ENCODE peak calls at places on chromosomes 16 and 17, in seven cellular contexts. J, C, T, U, G, Q and R are unnamed samples.
A peak's percentile ranks its signal among the peaks of the same experiment; 100 is the strongest.

GRCh38 chr16:64363039-64363438 is 758.8 kb downstream of the CDH11 start:
- DNase-seq in J (no peak), C (no peak), T (peak; percentile 50), U (no peak), G (no peak), Q (no peak), R (no peak)

GRCh38 chr17:82031885-82032627 is 578 bp downstream of the RAC3 start:
- DNase-seq in J (no peak), C (peak; percentile 57), T (no peak), U (peak; percentile 53), G (no peak), Q (peak; percentile 79), R (no peak)

GRCh38 chr16:9528680-9529079 is 437.2 kb downstream of the HAPSTR1 start:
- DNase-seq in J (no peak), C (no peak), T (no peak), U (no peak), G (no peak), Q (no peak), R (no peak)

GRCh38 chr16:10385725-10386516 is at the start of gene ATF7IP2:
- DNase-seq in J (peak; percentile 95), C (peak; percentile 90), T (peak; percentile 77), U (peak; percentile 98), G (peak; percentile 98), Q (no peak), R (peak; percentile 98)

GRCh38 chr16:48091077-48091476 is 64.7 kb downstream of the ABCC12 start:
- DNase-seq in J (no peak), C (no peak), T (no peak), U (no peak), G (no peak), Q (no peak), R (no peak)

GRCh38 chr17:5446786-5447185 is 7.8 kb upstream of the C1QBP start:
- DNase-seq in J (no peak), C (no peak), T (no peak), U (no peak), G (no peak), Q (no peak), R (no peak)

GRCh38 chr16:63596716-63597115 is 1525.1 kb downstream of the CDH11 start:
- DNase-seq in J (no peak), C (no peak), T (no peak), U (no peak), G (no peak), Q (no peak), R (no peak)

GRCh38 chr17:55664287-55664686 is 58.4 kb downstream of the TMEM100 start:
- DNase-seq in J (no peak), C (no peak), T (no peak), U (no peak), G (no peak), Q (no peak), R (no peak)

GRCh38 chr17:79836952-79837887 is 2.0 kb downstream of the CBX4 start:
- DNase-seq in J (peak; percentile 69), C (peak; percentile 93), T (peak; percentile 74), U (peak; percentile 75), G (peak; percentile 88), Q (peak; percentile 89), R (peak; percentile 97)

GRCh38 chr16:1443980-1444729 is at the start of gene CCDC154:
- DNase-seq in J (no peak), C (no peak), T (no peak), U (no peak), G (no peak), Q (no peak), R (no peak)

GRCh38 chr17:73718362-73718761 is 74.1 kb upstream of the SDK2 start:
- DNase-seq in J (no peak), C (no peak), T (no peak), U (peak; percentile 25), G (no peak), Q (no peak), R (no peak)

GRCh38 chr16:19522369-19523159 is 666 bp upstream of the GDE1 start:
- DNase-seq in J (no peak), C (peak; percentile 16), T (no peak), U (no peak), G (no peak), Q (no peak), R (no peak)

GRCh38 chr17:14205380-14205779 is 31.3 kb downstream of the CDRT15 start:
- DNase-seq in J (no peak), C (no peak), T (no peak), U (no peak), G (no peak), Q (no peak), R (no peak)

GRCh38 chr17:81608605-81609004 is 28.3 kb downstream of the NPLOC4 start:
- DNase-seq in J (peak; percentile 51), C (no peak), T (no peak), U (no peak), G (no peak), Q (no peak), R (no peak)

GRCh38 chr16:9048302-9048700 is 43.1 kb upstream of the HAPSTR1 start:
- DNase-seq in J (peak; percentile 60), C (peak; percentile 7), T (peak; percentile 34), U (no peak), G (no peak), Q (no peak), R (no peak)

GRCh38 chr16:80356365-80356764 is 184.4 kb upstream of the DYNLRB2 start:
- DNase-seq in J (no peak), C (no peak), T (no peak), U (no peak), G (no peak), Q (no peak), R (no peak)

GRCh38 chr17:62562656-62563055 is 64.8 kb upstream of the MRC2 start:
- DNase-seq in J (peak; percentile 64), C (peak; percentile 90), T (peak; percentile 68), U (no peak), G (peak; percentile 76), Q (no peak), R (no peak)

GRCh38 chr16:3945751-3946603 is 65.5 kb upstream of the CREBBP start:
- DNase-seq in J (peak; percentile 98), C (peak; percentile 91), T (peak; percentile 99), U (peak; percentile 37), G (peak; percentile 20), Q (peak; percentile 86), R (peak; percentile 98)

GRCh38 chr17:75242461-75243042 is 18.9 kb downstream of the GGA3 start:
- DNase-seq in J (no peak), C (no peak), T (no peak), U (no peak), G (no peak), Q (no peak), R (peak; percentile 46)

GRCh38 chr17:7113273-7114071 is 1.1 kb downstream of the ASGR2 start:
- DNase-seq in J (no peak), C (no peak), T (no peak), U (no peak), G (peak; percentile 15), Q (no peak), R (no peak)
- H3K27me3 ChIP-seq in J (no peaks in the 10 kb centered on the region), C (no peaks in the 10 kb centered on the region), T (peaks cover 23% of the 10 kb centered on the region), U (no peaks in the 10 kb centered on the region), G (no peaks in the 10 kb centered on the region), Q (no peaks in the 10 kb centered on the region), R (peaks cover 2% of the 10 kb centered on the region)

DNA sequence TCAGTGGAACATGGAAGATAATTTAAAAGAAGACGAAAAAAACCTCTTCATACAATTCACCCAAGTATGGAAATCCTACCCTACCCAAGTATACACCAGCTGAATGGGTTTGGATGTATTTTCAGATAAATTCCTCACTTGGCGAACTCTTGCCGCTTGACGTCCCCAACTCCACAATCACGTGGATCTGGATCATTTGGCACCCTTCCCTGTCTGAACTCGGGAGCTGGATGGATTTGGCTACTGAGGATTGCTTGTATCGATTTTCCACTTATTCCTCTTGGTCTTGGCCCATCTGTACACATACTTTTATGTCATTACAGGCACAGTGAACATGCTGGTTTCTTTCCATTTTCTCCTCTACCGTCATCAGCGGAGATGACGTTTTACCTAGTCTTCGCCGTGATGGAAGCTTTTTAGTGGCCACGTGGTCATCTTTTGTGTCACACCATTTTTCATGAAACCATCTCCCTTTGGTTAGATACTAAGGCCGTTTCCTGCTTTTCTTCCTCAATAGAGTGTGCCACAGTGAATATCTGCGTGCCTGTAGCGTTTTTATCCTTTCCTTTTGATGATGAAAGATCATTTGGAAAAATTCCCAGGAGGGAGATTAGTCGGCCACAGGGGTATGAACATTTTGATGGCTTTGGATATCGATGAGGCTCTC is 47.0 kb downstream of the CMIP start:
- DNase-seq in J (peak; percentile 48), C (no peak), T (peak; percentile 65), U (no peak), G (no peak), Q (no peak), R (peak; percentile 49)
- H3K4me1 ChIP-seq in J (peaks cover 3% of the 10 kb centered on the region), C (peaks cover 35% of the 10 kb centered on the region), T (peaks cover 24% of the 10 kb centered on the region), U (no peaks in the 10 kb centered on the region), G (peaks cover 47% of the 10 kb centered on the region), Q (peaks cover 42% of the 10 kb centered on the region), R (peaks cover 21% of the 10 kb centered on the region)

GRCh38 chr17:60685437-60685836 is 7.8 kb downstream of the BCAS3 start:
- DNase-seq in J (no peak), C (no peak), T (no peak), U (no peak), G (no peak), Q (no peak), R (no peak)
- H3K4me2 ChIP-seq in J (no peak overlapping the region), C (no peak overlapping the region), T (no peak overlapping the region), U (no peak overlapping the region), G (no peak overlapping the region), Q (no peak overlapping the region), R (no peak overlapping the region)

DNA sequence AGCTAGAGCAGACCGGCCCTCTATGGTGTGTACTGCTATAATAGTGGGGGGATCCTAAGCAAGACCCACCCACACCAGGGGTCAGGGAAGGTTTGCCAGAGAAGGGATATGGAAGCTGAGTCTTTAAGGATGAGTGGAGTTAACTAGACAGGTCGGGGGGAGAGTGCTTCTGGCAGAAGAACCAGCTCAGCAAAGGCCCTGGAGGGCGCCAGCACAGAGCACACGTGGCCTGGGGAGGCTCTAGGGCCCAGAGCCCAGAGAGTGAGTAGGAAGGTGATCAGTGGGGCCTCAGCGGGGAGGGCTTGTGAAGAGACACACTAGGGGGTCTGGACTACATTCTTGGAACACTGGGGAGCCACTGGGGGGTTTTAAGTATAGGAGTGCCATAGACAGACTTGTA is 21.1 kb downstream of the NGFR start:
- DNase-seq in J (no peak), C (no peak), T (no peak), U (no peak), G (no peak), Q (no peak), R (peak; percentile 62)
- H3K27me3 ChIP-seq in J (peaks cover 16% of the 10 kb centered on the region), C (no peaks in the 10 kb centered on the region), T (peaks cover 36% of the 10 kb centered on the region), U (no peaks in the 10 kb centered on the region), G (no peaks in the 10 kb centered on the region), Q (no peaks in the 10 kb centered on the region), R (peaks cover 19% of the 10 kb centered on the region)

GRCh38 chr17:38453951-38454421 is 25.7 kb downstream of the ARHGAP23 start:
- DNase-seq in J (peak; percentile 50), C (peak; percentile 44), T (peak; percentile 38), U (no peak), G (no peak), Q (peak; percentile 37), R (peak; percentile 95)
- H3K4me1 ChIP-seq in J (peaks cover 44% of the 10 kb centered on the region), C (peaks cover 14% of the 10 kb centered on the region), T (peaks cover 54% of the 10 kb centered on the region), U (peaks cover 36% of the 10 kb centered on the region), G (peaks cover 30% of the 10 kb centered on the region), Q (peaks cover 70% of the 10 kb centered on the region), R (peaks cover 69% of the 10 kb centered on the region)

GRCh38 chr16:88484505-88485365 is 31.7 kb downstream of the ZFPM1 start:
- DNase-seq in J (no peak), C (no peak), T (no peak), U (no peak), G (no peak), Q (no peak), R (no peak)
- H3K4me2 ChIP-seq in J (no peak overlapping the region), C (no peak overlapping the region), T (no peak overlapping the region), U (no peak overlapping the region), G (no peak overlapping the region), Q (no peak overlapping the region), R (no peak overlapping the region)